ENCODE peak calls at places on chromosomes 11 and 22, in five cellular contexts. O is A549, C is fibroblast of lung, X is ovary, P is stomach. B is an unnamed sample. For H3K4me1, the result is how much of the 10 kb centered on the place peaks cover.

GRCh38 chr11:112513936-112514716 is 253.5 kb upstream of the PLET1 start:
- DNase-seq in X (no peak), C (no peak), P (no peak), O (no peak), B (no peak)

GRCh38 chr11:57800444-57801184 is 39.0 kb downstream of the CTNND1 start:
- DNase-seq in P (no peak), C (peak), X (no peak), O (peak), B (peak)

GRCh38 chr11:132300283-132300682 is 929.9 kb downstream of the NTM start:
- DNase-seq in X (no peak), O (no peak), C (no peak), P (no peak), B (no peak)

GRCh38 chr11:6414874-6415328 is 4.0 kb downstream of the APBB1 start:
- DNase-seq in X (no peak), C (no peak), P (no peak), O (no peak), B (no peak)

GRCh38 chr11:46920709-46921108 is 2.4 kb upstream of the LRP4 start:
- DNase-seq in P (no peak), X (no peak), O (peak), C (peak), B (peak)

GRCh38 chr11:76083563-76084451 is 122.5 kb downstream of the WNT11 start:
- DNase-seq in X (no peak), C (peak), O (no peak), P (no peak), B (no peak)

GRCh38 chr11:69382131-69383128 is 88.5 kb downstream of the MYEOV start:
- DNase-seq in P (peak), O (no peak), C (no peak), X (no peak), B (no peak)

GRCh38 chr11:112885744-112886706 is 75.2 kb upstream of the NCAM1 start:
- DNase-seq in C (no peak), O (no peak), P (no peak), X (no peak), B (peak)

GRCh38 chr22:22802346-22802970 is 85.2 kb upstream of the IGLL5 start:
- DNase-seq in C (no peak), P (no peak), X (no peak), O (peak), B (no peak)

GRCh38 chr22:32801001-32801435 is 487 bp upstream of the TIMP3 start:
- DNase-seq in C (no peak), X (no peak), P (no peak), O (no peak), B (no peak)

GRCh38 chr11:102831128-102831708 is 12.2 kb downstream of the MMP3 start:
- DNase-seq in C (peak), O (peak), P (no peak), X (no peak), B (no peak)

GRCh38 chr22:46678785-46679700 is 58.9 kb downstream of the GRAMD4 start:
- DNase-seq in P (no peak), X (no peak), O (no peak), C (no peak), B (no peak)

GRCh38 chr11:44243086-44243485 is 66.9 kb downstream of the ALX4 start:
- DNase-seq in P (no peak), X (no peak), C (no peak), O (no peak), B (no peak)

GRCh38 chr11:34680918-34681554 is 60.1 kb downstream of the EHF start:
- DNase-seq in X (no peak), C (peak), P (no peak), O (peak), B (peak)

GRCh38 chr22:42114721-42115120 is 15.9 kb downstream of the CYP2D6 start:
- DNase-seq in C (no peak), O (peak), X (no peak), P (no peak), B (no peak)
- TF ChIP-seq CTCF in C (peak), O (peak), X (no peak), P (no peak), B (peak)

GRCh38 chr22:36352775-36353507 is 34.8 kb downstream of the MYH9 start:
- DNase-seq in O (peak), X (peak), C (peak), P (peak), B (no peak)

GRCh38 chr22:36356708-36357694 is 30.8 kb downstream of the MYH9 start:
- DNase-seq in P (no peak), C (peak), X (no peak), O (no peak), B (no peak)

GRCh38 chr22:36351921-36352774 is 35.6 kb downstream of the MYH9 start:
- DNase-seq in C (peak), P (peak), O (peak), X (no peak), B (no peak)

GRCh38 chr22:36355894-36356293 is 31.9 kb downstream of the MYH9 start:
- DNase-seq in C (no peak), P (no peak), O (no peak), X (no peak), B (no peak)

GRCh38 chr22:36355362-36355761 is 32.4 kb downstream of the MYH9 start:
- DNase-seq in P (no peak), X (no peak), O (no peak), C (no peak), B (no peak)
- H3K4me1 ChIP-seq in P (half or more), X (under half), O (half or more), C (half or more), B (half or more)

GRCh38 chr11:66286699-66287098 is 2.2 kb downstream of the YIF1A start:
- DNase-seq in X (no peak), O (no peak), P (no peak), C (no peak), B (no peak)
- H3K27ac ChIP-seq in X (no peak), O (no peak), P (no peak), C (no peak), B (no peak)

GRCh38 chr22:21624120-21624879 is 5.5 kb downstream of the YDJC start:
- DNase-seq in X (no peak), P (no peak), O (peak), C (no peak), B (peak)
- TF ChIP-seq CTCF in X (no peak), P (peak), O (peak), C (peak), B (peak)

DNA sequence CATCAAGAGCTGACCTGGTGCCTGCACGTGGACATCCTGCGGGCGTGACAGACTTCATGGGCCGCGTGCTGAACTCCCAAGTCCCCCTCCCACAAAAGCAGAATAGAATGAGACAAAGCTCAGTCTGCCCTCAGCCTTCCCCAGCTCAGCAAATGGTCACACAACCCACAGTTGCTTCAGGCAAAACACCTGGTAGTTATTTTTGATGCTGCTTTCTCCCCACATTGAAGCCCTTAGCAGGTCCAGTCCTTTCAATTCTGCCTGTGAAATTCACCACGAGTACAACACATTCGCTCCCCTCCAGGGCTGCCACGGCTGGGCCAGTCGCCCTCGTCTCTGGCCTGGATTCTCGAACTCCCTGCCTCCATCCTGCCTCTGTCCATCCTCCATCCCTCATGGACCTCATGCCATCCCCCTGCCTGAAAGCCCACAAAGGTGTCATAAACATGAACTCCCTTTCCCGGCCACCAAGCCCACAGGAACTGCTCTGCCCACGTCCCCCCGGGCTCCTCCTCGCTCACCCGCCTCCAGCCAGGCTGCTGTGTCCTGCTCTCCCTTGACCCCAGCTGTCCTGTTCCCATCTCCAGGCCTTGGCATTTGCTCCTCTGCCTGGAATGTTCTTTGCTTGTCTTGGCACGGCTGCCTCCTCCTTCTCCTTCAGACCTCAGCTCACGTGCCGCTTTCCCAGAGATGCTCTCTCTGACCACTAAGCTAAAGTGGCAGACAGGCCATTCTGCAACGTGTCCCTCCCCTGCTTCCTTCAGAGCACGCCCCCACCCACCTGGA is 42.1 kb downstream of the SCUBE1 start:
- DNase-seq in X (peak), P (no peak), O (no peak), C (no peak), B (no peak)
- H3K4me1 ChIP-seq in X (under half), P (under half), O (under half), C (under half), B (under half)

GRCh38 chr22:45590262-45590661 is 81.4 kb upstream of the ATXN10 start:
- DNase-seq in O (no peak), X (no peak), P (no peak), C (no peak), B (no peak)
- H3K27ac ChIP-seq in O (peak), X (no peak), P (no peak), C (no peak), B (no peak)

GRCh38 chr22:20771918-20772625 is 1.8 kb upstream of the SERPIND1 start:
- DNase-seq in P (no peak), O (peak), C (no peak), X (no peak), B (no peak)
- TF ChIP-seq CTCF in P (no peak), O (no peak), C (no peak), X (no peak), B (peak)

GRCh38 chr11:116478205-116478604 is 294.6 kb downstream of the BUD13 start:
- DNase-seq in O (no peak), P (no peak), C (no peak), X (no peak), B (no peak)
- H3K4me1 ChIP-seq in O (under half), P (under half), C (under half), X (under half), B (under half)